ENCODE peak calls at places on chromosomes 12 and 14, in ten cellular contexts. D is prostate gland; W is naive thymus-derived CD4-positive, alpha-beta T cell; K is RWPE1; R is CD4-positive, alpha-beta T cell; B is sigmoid colon; I is brain microvascular endothelial cell; U is Peyer's patch; V is pancreas; A is thyroid gland. T is an unnamed sample.

GRCh38 chr12:79298511-79298910 is 392.3 kb downstream of the PAWR start:
- DNase-seq in W (no peak), D (no peak), V (no peak), K (no peak), I (peak; percentile 20), B (no peak), U (no peak), A (no peak), R (no peak), T (no peak)

GRCh38 chr12:29207120-29207519 is 58.0 kb downstream of the FAR2 start:
- DNase-seq in I (peak; percentile 76), V (no peak), A (no peak), B (no peak), D (no peak), U (no peak), R (no peak), W (no peak), K (no peak), T (no peak)

GRCh38 chr14:50010752-50011151 is 105.6 kb downstream of the VCPKMT start:
- DNase-seq in K (no peak), V (no peak), W (no peak), A (no peak), B (no peak), U (no peak), R (no peak), I (no peak), D (no peak), T (no peak)

GRCh38 chr12:128798543-128799341 is 25.0 kb downstream of the SLC15A4 start:
- DNase-seq in W (no peak), B (peak; percentile 60), D (no peak), I (no peak), V (no peak), R (no peak), U (peak; percentile 57), A (peak; percentile 26), K (no peak), T (no peak)

GRCh38 chr14:84770030-84770429 is 759.9 kb upstream of the FLRT2 start:
- DNase-seq in U (no peak), K (peak; percentile 6), R (no peak), V (no peak), A (no peak), D (no peak), I (no peak), W (no peak), B (no peak), T (no peak)

GRCh38 chr14:55438066-55438683 is 2.2 kb downstream of the TBPL2 start:
- DNase-seq in B (no peak), K (peak; percentile 64), I (peak; percentile 58), D (no peak), A (peak; percentile 43), R (no peak), V (no peak), U (peak; percentile 60), W (peak; percentile 18), T (no peak)

GRCh38 chr14:100901391-100902183 is 1.9 kb downstream of the RTL1 start:
- DNase-seq in A (no peak), D (no peak), R (no peak), W (no peak), U (peak; percentile 32), I (no peak), K (no peak), B (peak; percentile 55), V (no peak), T (peak; percentile 37)

GRCh38 chr12:116454950-116455447 is 104.2 kb upstream of the MAP1LC3B2 start:
- DNase-seq in B (no peak), K (peak; percentile 85), I (peak; percentile 94), W (no peak), V (no peak), R (no peak), A (no peak), U (no peak), D (no peak), T (no peak)

GRCh38 chr12:122986258-122986871 is 5.9 kb downstream of the ARL6IP4 start:
- DNase-seq in U (no peak), W (no peak), R (no peak), A (no peak), K (no peak), I (no peak), V (no peak), D (no peak), B (no peak), T (no peak)

GRCh38 chr12:122984612-122985358 is 4.3 kb downstream of the ARL6IP4 start:
- DNase-seq in W (no peak), K (no peak), B (no peak), D (no peak), R (no peak), I (no peak), V (no peak), U (no peak), A (peak; percentile 45), T (no peak)

GRCh38 chr12:122987086-122987951 is 6.8 kb downstream of the ARL6IP4 start:
- DNase-seq in K (no peak), W (no peak), U (no peak), V (no peak), A (no peak), R (no peak), I (no peak), B (no peak), D (no peak), T (no peak)

GRCh38 chr12:122983789-122984515 is 3.5 kb downstream of the ARL6IP4 start:
- DNase-seq in I (no peak), A (no peak), U (no peak), V (no peak), D (no peak), K (no peak), R (no peak), B (no peak), W (no peak), T (no peak)

GRCh38 chr12:122985590-122986257 is 5.2 kb downstream of the ARL6IP4 start:
- DNase-seq in U (no peak), R (no peak), W (no peak), B (no peak), K (no peak), A (no peak), I (no peak), D (no peak), V (no peak), T (no peak)
- H3K27ac ChIP-seq in U (no peak overlapping the region), R (no peak overlapping the region), W (peak overlapping the region; percentile 17), B (peak overlapping the region; percentile 57), K (peak overlapping the region; percentile 97), A (no peak overlapping the region), I (no peak overlapping the region), D (no peak overlapping the region), V (no peak overlapping the region), T (no peak overlapping the region)

DNA sequence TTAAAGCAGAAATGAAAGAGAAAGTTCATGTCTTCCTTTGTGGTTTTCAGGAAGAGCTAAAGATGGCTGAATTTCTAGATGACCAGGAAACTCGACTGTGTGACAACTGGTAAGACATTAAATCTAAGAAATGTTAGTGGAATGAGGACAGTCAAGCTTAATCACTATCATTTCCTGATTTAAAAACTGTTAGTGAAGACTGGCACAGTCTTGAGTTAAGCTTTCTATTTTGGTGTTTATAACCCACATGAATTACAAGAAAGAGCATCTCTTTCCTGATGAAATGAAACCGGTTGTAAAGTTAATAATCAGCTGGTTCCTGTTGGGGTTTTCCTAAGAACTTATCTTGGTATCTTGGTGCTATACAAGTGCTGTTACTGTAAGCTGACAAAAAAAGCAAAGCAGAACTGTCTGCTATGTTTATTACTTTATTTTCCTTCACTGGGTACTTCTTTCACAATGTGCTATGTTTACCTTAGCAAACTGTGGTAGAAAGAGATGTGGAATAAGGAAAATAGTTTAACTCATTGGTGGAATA is 5.2 kb downstream of the TRAFD1 start:
- DNase-seq in D (no peak), I (no peak), U (no peak), W (peak; percentile 63), K (no peak), A (no peak), B (no peak), V (no peak), R (no peak), T (no peak)
- H3K27ac ChIP-seq in D (peak overlapping the region; percentile 55), I (peak overlapping the region; percentile 60), U (peak overlapping the region; percentile 63), W (peak overlapping the region; percentile 72), K (no peak overlapping the region), A (peak overlapping the region; percentile 70), B (peak overlapping the region; percentile 66), V (peak overlapping the region; percentile 74), R (peak overlapping the region; percentile 57), T (peak overlapping the region; percentile 73)

DNA sequence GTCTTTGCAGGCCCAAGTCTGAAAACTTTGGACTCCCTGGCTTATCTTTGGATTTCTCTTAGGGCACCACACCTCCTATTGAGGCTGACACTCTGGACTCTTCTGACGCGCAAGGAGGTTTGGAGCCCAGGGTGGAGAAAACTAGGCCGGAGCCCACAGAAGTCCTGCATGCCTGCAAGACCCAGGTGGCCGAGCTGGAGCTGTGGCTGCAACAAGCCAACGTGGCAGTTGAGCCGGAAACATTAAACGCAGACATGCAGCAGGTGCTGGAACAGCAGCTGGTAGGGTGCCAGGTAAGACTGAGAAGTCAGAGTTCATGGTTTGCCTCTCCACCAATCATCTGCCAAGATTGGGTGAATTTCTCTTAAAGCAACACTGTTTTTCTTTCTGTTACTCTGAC is 180.9 kb downstream of the ESR2 start:
- DNase-seq in A (peak; percentile 70), B (no peak), U (peak; percentile 78), K (no peak), I (no peak), D (peak; percentile 15), R (no peak), V (peak; percentile 85), W (no peak), T (no peak)
- H3K27ac ChIP-seq in A (peak overlapping the region; percentile 93), B (no peak overlapping the region), U (peak overlapping the region; percentile 66), K (peak overlapping the region; percentile 99), I (no peak overlapping the region), D (peak overlapping the region; percentile 5), R (no peak overlapping the region), V (peak overlapping the region; percentile 91), W (no peak overlapping the region), T (peak overlapping the region; percentile 9)

GRCh38 chr12:113299619-113300237 is 35.2 kb downstream of the SLC8B1 start:
- DNase-seq in I (peak; percentile 81), B (peak; percentile 81), R (no peak), A (peak; percentile 97), U (peak; percentile 55), K (peak; percentile 87), W (no peak), V (peak; percentile 44), D (peak; percentile 29), T (peak; percentile 66)

GRCh38 chr12:113297621-113298471 is 37.1 kb downstream of the SLC8B1 start:
- DNase-seq in R (no peak), W (no peak), I (no peak), U (no peak), D (no peak), B (no peak), V (no peak), K (no peak), A (peak; percentile 53), T (no peak)

GRCh38 chr12:113297214-113297587 is 37.7 kb downstream of the SLC8B1 start:
- DNase-seq in K (no peak), D (no peak), W (no peak), R (no peak), B (no peak), I (no peak), A (no peak), V (no peak), U (no peak), T (no peak)

GRCh38 chr12:113298472-113298817 is 36.5 kb downstream of the SLC8B1 start:
- DNase-seq in B (no peak), K (no peak), A (no peak), D (no peak), R (no peak), V (no peak), I (no peak), U (no peak), W (no peak), T (no peak)

DNA sequence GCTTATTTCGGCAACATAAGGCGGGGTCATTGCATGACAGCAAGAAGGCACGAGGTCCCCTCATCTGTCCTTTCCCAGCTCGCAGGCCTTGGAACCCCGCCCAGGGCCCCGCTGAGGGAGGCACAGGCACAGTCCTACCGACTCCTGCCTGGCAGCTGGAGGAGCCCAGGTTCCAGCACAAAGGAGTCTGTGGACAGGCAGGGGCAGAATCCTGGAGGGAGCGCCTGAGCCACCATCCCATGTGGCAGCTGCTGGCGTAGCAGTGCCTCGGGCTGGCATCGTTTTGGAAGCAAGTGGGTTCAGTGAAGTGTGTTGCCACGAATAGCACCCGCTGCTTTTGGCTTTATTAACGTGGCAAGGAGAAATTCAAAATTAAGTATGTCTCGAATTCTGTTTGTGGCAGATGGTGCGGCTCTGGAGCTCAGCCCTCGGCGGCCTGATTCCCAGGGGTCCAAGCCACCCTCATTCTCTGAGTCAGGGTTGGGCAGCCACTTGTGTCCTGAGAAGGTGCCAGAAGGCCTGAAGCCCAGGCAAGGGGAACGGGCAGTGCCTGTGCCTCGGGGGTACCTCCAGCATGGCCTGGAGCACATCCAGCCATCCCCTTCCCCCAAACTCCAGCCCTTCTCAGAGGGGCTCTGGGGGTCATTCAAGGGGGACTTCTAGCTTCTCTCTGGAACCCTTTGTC is 35.9 kb downstream of the SLC8B1 start:
- DNase-seq in U (no peak), A (peak; percentile 82), V (peak; percentile 18), B (no peak), R (no peak), K (no peak), W (no peak), I (no peak), D (no peak), T (peak; percentile 49)
- H3K27ac ChIP-seq in U (peak overlapping the region; percentile 59), A (peak overlapping the region; percentile 85), V (peak overlapping the region; percentile 55), B (peak overlapping the region; percentile 56), R (no peak overlapping the region), K (peak overlapping the region; percentile 76), W (no peak overlapping the region), I (peak overlapping the region; percentile 71), D (no peak overlapping the region), T (peak overlapping the region; percentile 87)

T was measured in breast epithelium.